ENCODE peak calls at places on chromosomes 5 and 9, in six cellular contexts. A, F, K, Y, X and J are unnamed samples.

GRCh38 chr5:129244478-129244877 is 149.9 kb downstream of the ISOC1 start:
- DNase-seq in A (no peak), F (no peak), K (no peak), Y (no peak), X (no peak), J (no peak)

GRCh38 chr9:129319938-129320481 is 141.9 kb upstream of the IER5L start:
- DNase-seq in A (no peak), F (no peak), K (no peak), Y (no peak), X (no peak), J (no peak)

GRCh38 chr5:56146674-56147073 is 86.5 kb downstream of the ANKRD55 start:
- DNase-seq in A (no peak), F (no peak), K (no peak), Y (no peak), X (no peak), J (no peak)

GRCh38 chr5:175336781-175337180 is 107.2 kb downstream of the DRD1 start:
- DNase-seq in A (no peak), F (no peak), K (no peak), Y (no peak), X (no peak), J (no peak)

GRCh38 chr9:38405841-38406240 is 13.3 kb downstream of the ALDH1B1 start:
- DNase-seq in A (no peak), F (no peak), K (peak), Y (no peak), X (no peak), J (no peak)

GRCh38 chr9:136119259-136120118 is 814 bp upstream of the TMEM250 start:
- DNase-seq in A (no peak), F (peak), K (peak), Y (no peak), X (peak), J (peak)

GRCh38 chr9:37999501-38000189 is 69.4 kb downstream of the SHB start:
- DNase-seq in A (no peak), F (no peak), K (peak), Y (no peak), X (no peak), J (no peak)

GRCh38 chr9:88660611-88661010 is 125.6 kb downstream of the NXNL2 start:
- DNase-seq in A (no peak), F (peak), K (peak), Y (peak), X (peak), J (no peak)

GRCh38 chr5:57986746-57987145 is 473.1 kb downstream of the PLK2 start:
- DNase-seq in A (no peak), F (no peak), K (peak), Y (no peak), X (no peak), J (no peak)

GRCh38 chr5:2756764-2757163 is 5.3 kb upstream of the IRX2 start:
- DNase-seq in A (no peak), F (no peak), K (no peak), Y (no peak), X (no peak), J (no peak)

GRCh38 chr5:181191526-181192336 is 13.3 kb downstream of the TRIM7 start:
- DNase-seq in A (peak), F (peak), K (peak), Y (peak), X (peak), J (peak)

GRCh38 chr9:133054194-133054890 is 7.4 kb upstream of the CEL start:
- DNase-seq in A (no peak), F (no peak), K (no peak), Y (no peak), X (no peak), J (no peak)

GRCh38 chr9:93149361-93149760 is 15.3 kb upstream of the NINJ1 start:
- DNase-seq in A (no peak), F (no peak), K (peak), Y (no peak), X (no peak), J (no peak)

GRCh38 chr5:17219006-17219422 is 1.6 kb downstream of the BASP1 start:
- DNase-seq in A (peak), F (peak), K (no peak), Y (no peak), X (no peak), J (peak)

GRCh38 chr9:130458804-130459067 is 14.0 kb downstream of the ASS1 start:
- DNase-seq in A (no peak), F (no peak), K (no peak), Y (no peak), X (no peak), J (no peak)

GRCh38 chr5:22908129-22908528 is 55.0 kb upstream of the CDH12 start:
- DNase-seq in A (no peak), F (no peak), K (peak), Y (no peak), X (no peak), J (no peak)

GRCh38 chr9:6197330-6197729 is 18.3 kb upstream of the IL33 start:
- DNase-seq in A (no peak), F (no peak), K (peak), Y (no peak), X (peak), J (no peak)

GRCh38 chr5:102036927-102037326 is 259.2 kb downstream of the SLCO4C1 start:
- DNase-seq in A (no peak), F (no peak), K (no peak), Y (no peak), X (no peak), J (no peak)

GRCh38 chr9:91241909-91242308 is 119.8 kb downstream of the AUH start:
- DNase-seq in A (no peak), F (no peak), K (peak), Y (no peak), X (no peak), J (no peak)

GRCh38 chr5:7269591-7270274 is 126.2 kb upstream of the ADCY2 start:
- DNase-seq in A (no peak), F (no peak), K (no peak), Y (no peak), X (no peak), J (no peak)

GRCh38 chr9:91837982-91838731 is 111.9 kb downstream of the ROR2 start:
- DNase-seq in A (peak), F (no peak), K (peak), Y (no peak), X (no peak), J (no peak)

GRCh38 chr5:28505121-28505520 is 1466.7 kb upstream of the CDH9 start:
- DNase-seq in A (no peak), F (no peak), K (no peak), Y (no peak), X (no peak), J (no peak)

GRCh38 chr9:138120072-138120471 is 242.5 kb downstream of the CACNA1B start:
- DNase-seq in A (no peak), F (no peak), K (no peak), Y (no peak), X (no peak), J (no peak)

GRCh38 chr9:133477992-133478850 is 678 bp downstream of the SLC2A6 start:
- DNase-seq in A (no peak), F (no peak), K (peak), Y (no peak), X (peak), J (no peak)

GRCh38 chr5:176424181-176424580 is 7.8 kb upstream of the CLTB start:
- DNase-seq in A (no peak), F (no peak), K (no peak), Y (no peak), X (no peak), J (no peak)

GRCh38 chr9:77221431-77221830 is 44.1 kb downstream of the VPS13A start:
- DNase-seq in A (no peak), F (no peak), K (peak), Y (no peak), X (no peak), J (no peak)

GRCh38 chr5:53126514-53126913 is 17.0 kb upstream of the MOCS2 start:
- DNase-seq in A (no peak), F (no peak), K (peak), Y (no peak), X (no peak), J (no peak)

GRCh38 chr9:34125681-34126206 is 754 bp downstream of the DCAF12 start:
- DNase-seq in A (peak), F (peak), K (peak), Y (no peak), X (peak), J (peak)

GRCh38 chr9:123400926-123401503 is 45.0 kb downstream of the CRB2 start:
- DNase-seq in A (no peak), F (no peak), K (no peak), Y (no peak), X (no peak), J (no peak)

GRCh38 chr5:158958048-158958994 is 141.4 kb downstream of the EBF1 start:
- DNase-seq in A (no peak), F (peak), K (no peak), Y (peak), X (no peak), J (no peak)

DNA sequence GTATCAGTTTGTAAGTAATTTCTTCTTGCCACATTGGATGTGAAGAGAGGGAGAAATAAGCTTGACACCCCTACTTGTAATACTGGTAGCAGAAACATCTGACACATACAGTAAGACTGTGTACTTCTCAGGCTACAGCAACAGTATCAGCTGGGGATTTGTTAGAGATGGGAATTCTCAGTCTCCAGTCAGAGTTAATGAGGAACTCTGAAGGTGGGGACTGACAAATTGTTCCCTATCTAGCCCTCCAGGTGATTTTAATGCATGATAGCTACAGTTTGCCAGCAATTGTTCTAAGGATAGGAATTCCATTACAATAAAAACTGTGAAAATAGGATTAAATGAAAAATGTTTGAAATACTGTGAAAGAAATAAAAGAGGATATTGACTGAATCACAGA is 524.9 kb downstream of the PRR16 start:
- DNase-seq in A (no peak), F (no peak), K (no peak), Y (no peak), X (no peak), J (no peak)
- TF ChIP-seq USF2 in A (no peak), F (no peak), K (no peak), Y (no peak), X (no peak), J (no peak)

DNA sequence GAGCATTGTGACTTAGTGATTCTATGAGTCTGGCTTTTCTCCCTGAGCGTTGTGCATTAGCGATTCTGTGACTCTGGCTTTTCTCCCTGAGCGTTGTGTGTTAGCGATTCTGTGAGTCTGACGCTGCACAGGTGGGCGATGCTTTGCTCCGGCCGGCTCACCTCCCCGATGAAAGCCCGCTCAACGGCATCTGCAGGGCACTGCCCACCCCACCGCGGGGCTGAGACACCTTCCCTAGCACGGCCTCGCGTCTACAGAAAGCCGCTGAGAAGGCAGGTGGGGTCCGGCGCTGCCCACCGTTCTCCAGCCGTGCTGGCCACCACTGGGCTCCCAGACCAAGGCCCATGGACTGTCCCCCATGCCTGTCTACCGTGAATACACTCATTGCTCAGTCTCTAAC is 12.8 kb upstream of the SLC9A3 start:
- DNase-seq in A (no peak), F (peak), K (no peak), Y (no peak), X (no peak), J (no peak)
- TF ChIP-seq USF2 in A (no peak), F (no peak), K (no peak), Y (no peak), X (no peak), J (no peak)

DNA sequence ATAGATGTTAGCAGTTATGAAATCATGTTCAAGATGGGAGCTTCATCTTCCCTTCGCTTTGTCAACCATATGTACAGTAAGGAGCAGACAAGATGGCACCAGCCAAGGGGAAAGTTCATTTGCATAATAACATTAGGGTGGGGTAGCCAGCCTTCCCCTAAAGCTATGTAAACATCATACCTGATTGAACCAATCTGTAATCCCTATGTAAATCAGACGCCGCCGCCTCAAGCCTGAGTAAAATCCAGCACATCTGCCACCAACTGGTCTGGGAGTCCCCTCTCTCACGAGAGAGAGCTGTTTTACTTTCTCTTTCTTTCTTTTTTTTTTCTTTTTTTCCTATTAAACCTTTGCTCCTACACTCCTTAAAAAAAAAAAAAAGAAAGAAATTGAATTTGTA is 30.8 kb upstream of the REEP2 start:
- DNase-seq in A (no peak), F (no peak), K (no peak), Y (no peak), X (no peak), J (no peak)
- TF ChIP-seq USF2 in A (no peak), F (no peak), K (no peak), Y (no peak), X (no peak), J (no peak)

DNA sequence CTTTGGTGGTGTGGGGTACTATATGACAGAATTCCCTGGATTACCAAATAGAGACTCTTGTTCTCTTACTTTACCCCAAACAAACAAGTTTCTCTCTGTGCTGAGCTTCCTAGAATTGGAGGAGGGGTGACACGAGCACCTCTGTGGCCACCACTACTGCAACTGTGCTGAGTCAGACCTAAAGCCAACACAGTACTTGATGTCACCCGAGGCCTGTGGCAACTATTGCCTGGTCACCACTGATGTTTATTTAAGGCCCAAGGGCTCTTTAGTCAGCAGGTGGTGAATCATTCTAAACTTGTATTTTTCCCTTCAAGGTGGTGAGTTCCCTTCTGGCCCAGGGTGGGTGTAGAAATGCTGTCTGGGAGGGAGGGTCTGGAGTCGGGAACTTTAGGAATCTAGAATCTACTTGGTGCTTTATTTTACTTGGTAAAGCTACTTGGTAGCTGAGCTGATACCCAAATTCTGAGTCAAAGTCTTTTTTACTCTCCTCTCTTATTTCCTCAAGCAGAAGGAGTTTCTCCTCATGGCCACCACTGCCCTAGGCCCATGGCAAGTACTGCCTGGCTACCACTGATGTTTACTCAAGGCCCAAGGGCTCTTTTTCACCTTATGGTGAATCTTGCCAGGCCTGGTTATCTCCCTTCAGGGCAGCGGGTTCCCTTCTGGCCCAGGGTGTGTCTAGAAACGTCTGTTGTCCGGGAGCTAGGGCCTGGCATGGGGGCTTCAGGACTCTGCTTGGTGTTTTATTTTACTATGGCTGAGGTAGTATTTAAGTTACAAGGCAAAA is 9.8 kb downstream of the LURAP1L start:
- DNase-seq in A (peak), F (no peak), K (peak), Y (no peak), X (peak), J (no peak)
- TF ChIP-seq USF2 in A (no peak), F (no peak), K (no peak), Y (no peak), X (no peak), J (no peak)

GRCh38 chr5:37121027-37121426 is 128.1 kb downstream of the CPLANE1 start:
- DNase-seq in A (no peak), F (no peak), K (no peak), Y (no peak), X (no peak), J (no peak)

GRCh38 chr5:37116359-37116758 is 132.8 kb downstream of the CPLANE1 start:
- DNase-seq in A (no peak), F (no peak), K (no peak), Y (no peak), X (no peak), J (no peak)

GRCh38 chr5:37121465-37121864 is 127.7 kb downstream of the CPLANE1 start:
- DNase-seq in A (no peak), F (no peak), K (no peak), Y (no peak), X (no peak), J (no peak)

DNA sequence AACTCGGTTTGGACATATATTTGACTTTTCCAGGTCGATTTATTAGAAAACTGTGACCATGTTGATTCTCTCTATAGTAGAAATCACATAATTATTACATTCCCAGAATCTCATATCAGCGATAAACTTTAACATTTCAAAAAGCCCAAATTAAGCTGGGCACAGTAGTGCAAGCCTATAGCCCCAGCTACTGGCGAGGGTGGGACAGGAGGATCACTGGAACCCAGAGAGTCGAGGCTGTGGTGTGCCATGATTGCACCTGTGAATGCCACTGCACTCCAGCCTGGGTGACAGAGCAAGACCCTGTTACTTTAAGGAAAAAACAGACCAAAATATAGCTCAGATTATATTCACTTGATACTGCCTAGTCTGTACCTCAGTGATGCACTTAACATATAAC is 128.9 kb downstream of the CPLANE1 start:
- DNase-seq in A (no peak), F (no peak), K (no peak), Y (no peak), X (no peak), J (no peak)
- TF ChIP-seq USF2 in A (no peak), F (no peak), K (no peak), Y (no peak), X (no peak), J (no peak)

GRCh38 chr5:90889325-90889600 is 330.7 kb downstream of the ADGRV1 start:
- DNase-seq in A (no peak), F (no peak), K (no peak), Y (no peak), X (no peak), J (no peak)
- TF ChIP-seq USF2 in A (no peak), F (no peak), K (no peak), Y (no peak), X (no peak), J (no peak)

DNA sequence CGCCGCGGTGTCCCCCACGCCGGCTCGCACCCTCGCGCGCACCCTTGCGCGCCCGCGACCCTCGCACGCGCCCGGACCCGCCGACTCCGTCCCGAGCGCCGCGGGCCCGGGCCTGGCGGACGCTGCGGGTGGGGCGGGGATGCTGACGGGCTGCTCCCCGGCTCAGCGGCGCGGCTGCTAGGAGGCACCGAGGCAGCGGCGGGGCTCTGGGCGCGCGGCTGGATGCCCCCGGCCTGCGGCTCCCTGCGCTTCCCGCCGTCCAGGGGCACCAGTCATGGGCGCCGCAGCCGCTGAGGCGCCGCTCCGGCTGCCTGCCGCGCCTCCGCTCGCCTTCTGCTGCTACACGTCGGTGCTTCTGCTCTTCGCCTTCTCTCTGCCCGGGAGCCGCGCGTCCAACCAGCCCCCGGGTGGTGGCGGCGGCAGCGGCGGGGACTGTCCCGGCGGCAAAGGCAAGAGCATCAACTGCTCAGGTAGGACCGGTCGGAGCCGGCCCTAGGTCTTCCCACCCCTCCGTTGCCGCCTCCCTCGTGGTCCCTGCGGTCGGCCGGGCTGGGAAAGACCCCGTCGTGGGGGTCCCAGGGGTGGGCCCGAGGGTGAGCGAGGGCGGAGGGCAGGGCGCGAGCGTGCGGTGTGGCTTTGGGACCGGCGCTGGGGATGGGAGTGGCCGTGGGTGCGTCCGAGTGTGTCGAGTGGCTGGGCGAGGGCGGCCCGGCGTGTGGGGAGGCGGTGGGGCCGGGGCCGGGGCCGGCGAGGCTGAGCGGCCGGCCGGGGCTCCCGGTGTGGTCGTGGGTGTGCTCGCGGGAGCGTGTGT is 527 bp downstream of the TMEFF1 start:
- DNase-seq in A (peak), F (peak), K (peak), Y (no peak), X (no peak), J (peak)
- TF ChIP-seq USF2 in A (no peak), F (no peak), K (no peak), Y (no peak), X (no peak), J (no peak)

GRCh38 chr9:99356512-99356971 is 134.5 kb downstream of the SEC61B start:
- DNase-seq in A (no peak), F (no peak), K (no peak), Y (no peak), X (no peak), J (no peak)
- TF ChIP-seq USF2 in A (no peak), F (peak), K (no peak), Y (no peak), X (no peak), J (no peak)

GRCh38 chr5:143657814-143658395 is 154.1 kb upstream of the HMHB1 start:
- DNase-seq in A (no peak), F (no peak), K (no peak), Y (no peak), X (peak), J (no peak)
- TF ChIP-seq USF2 in A (no peak), F (no peak), K (no peak), Y (no peak), X (no peak), J (no peak)